ENCODE peak calls at places on chromosomes 16 and 17, in four cellular contexts. U, C, V and B are unnamed samples.

GRCh38 chr17:5615476-5615875 is 31.2 kb upstream of the NLRP1 start:
- DNase-seq in U (no peak), C (no peak), V (no peak), B (no peak)

GRCh38 chr17:14818469-14818868 is 446.7 kb downstream of the PMP22 start:
- DNase-seq in U (no peak), C (no peak), V (no peak), B (no peak)

GRCh38 chr17:40417609-40418427 is at the start of gene TOP2A:
- DNase-seq in U (peak; percentile 100), C (peak; percentile 100), V (peak; percentile 100), B (peak; percentile 99)

GRCh38 chr16:57316390-57317017 is 32.0 kb upstream of the PLLP start:
- DNase-seq in U (peak; percentile 75), C (peak; percentile 5), V (no peak), B (no peak)

GRCh38 chr17:1473841-1474240 is 17.8 kb upstream of the CRK start:
- DNase-seq in U (no peak), C (no peak), V (no peak), B (no peak)

GRCh38 chr17:45686250-45686649 is 97.9 kb upstream of the CRHR1 start:
- DNase-seq in U (no peak), C (peak; percentile 23), V (no peak), B (no peak)

GRCh38 chr17:50918071-50918932 is 52.1 kb upstream of the TOB1 start:
- DNase-seq in U (no peak), C (no peak), V (no peak), B (no peak)

GRCh38 chr17:75504347-75505151 is 10.8 kb downstream of the CASKIN2 start:
- DNase-seq in U (no peak), C (peak; percentile 79), V (peak; percentile 51), B (no peak)

GRCh38 chr16:78180349-78180748 is 80.9 kb downstream of the WWOX start:
- DNase-seq in U (no peak), C (no peak), V (no peak), B (no peak)

GRCh38 chr17:2090804-2091534 is 36.1 kb downstream of the HIC1 start:
- DNase-seq in U (no peak), C (peak; percentile 23), V (no peak), B (no peak)

GRCh38 chr17:55770220-55770870 is 19.5 kb downstream of the PCTP start:
- DNase-seq in U (peak; percentile 43), C (peak; percentile 39), V (peak; percentile 68), B (no peak)

GRCh38 chr17:19537116-19537515 is 3.5 kb downstream of the SLC47A1 start:
- DNase-seq in U (no peak), C (no peak), V (no peak), B (no peak)

GRCh38 chr16:10314811-10315210 is 71.0 kb upstream of the ATF7IP2 start:
- DNase-seq in U (no peak), C (no peak), V (peak; percentile 65), B (no peak)

GRCh38 chr17:81533713-81534141 is 5.5 kb downstream of the FSCN2 start:
- DNase-seq in U (no peak), C (no peak), V (no peak), B (no peak)

GRCh38 chr16:73020409-73020884 is 27.5 kb downstream of the ZFHX3 start:
- DNase-seq in U (peak; percentile 72), C (no peak), V (peak; percentile 92), B (peak; percentile 33)

GRCh38 chr17:19703776-19704371 is 12.5 kb downstream of the SLC47A2 start:
- DNase-seq in U (no peak), C (no peak), V (peak; percentile 80), B (no peak)

GRCh38 chr17:53227101-53227500 is 595.6 kb upstream of the KIF2B start:
- DNase-seq in U (no peak), C (no peak), V (no peak), B (no peak)

GRCh38 chr17:65594585-65594940 is 33.1 kb upstream of the AXIN2 start:
- DNase-seq in U (no peak), C (no peak), V (no peak), B (no peak)
- H3K4me3 ChIP-seq in U (no peak overlapping the region), C (no peak overlapping the region), V (no peak overlapping the region), B (no peak overlapping the region)

GRCh38 chr16:52379551-52379950 is 167.4 kb downstream of the TOX3 start:
- DNase-seq in U (no peak), C (no peak), V (no peak), B (no peak)

GRCh38 chr16:52372313-52372712 is 174.6 kb downstream of the TOX3 start:
- DNase-seq in U (no peak), C (no peak), V (no peak), B (no peak)

DNA sequence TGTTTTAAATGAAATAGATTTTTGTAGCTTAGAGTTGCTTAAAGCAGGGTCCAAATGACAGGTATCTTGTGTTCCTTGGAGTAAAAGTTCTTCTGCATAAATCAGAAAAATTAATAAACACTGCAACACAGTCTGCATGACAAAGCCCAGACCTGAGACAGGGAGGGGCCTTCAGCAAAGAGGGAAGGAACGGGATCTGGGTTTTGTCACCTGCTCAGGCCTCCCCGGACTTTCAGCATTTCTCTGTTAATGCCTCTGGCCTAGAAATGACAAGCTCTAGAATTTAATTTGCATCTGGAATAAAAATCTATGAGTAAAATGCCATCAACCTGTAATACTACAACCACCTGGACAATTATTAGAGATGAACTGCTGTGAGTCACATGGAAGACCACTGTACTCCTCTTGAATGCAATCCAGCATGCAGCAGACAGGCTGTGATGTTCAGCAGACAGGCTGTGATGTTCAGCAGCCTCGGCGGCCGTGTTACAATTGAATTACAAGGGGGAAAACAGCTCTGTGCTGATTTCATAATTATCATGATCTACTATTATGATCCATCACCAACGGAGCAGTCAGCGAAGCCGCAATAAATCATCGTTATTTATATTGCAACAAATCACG is 170.2 kb downstream of the TOX3 start:
- DNase-seq in U (no peak), C (no peak), V (no peak), B (no peak)
- TF ChIP-seq TCF7L2 in U (no peak), C (no peak), V (no peak), B (no peak)

GRCh38 chr17:28372945-28373274 is 1.4 kb downstream of the SARM1 start:
- DNase-seq in U (no peak), C (no peak), V (no peak), B (no peak)
- H3K4me3 ChIP-seq in U (no peak overlapping the region), C (no peak overlapping the region), V (no peak overlapping the region), B (peak overlapping the region; percentile 93)

GRCh38 chr16:81487301-81487720 is 42.7 kb downstream of the CMIP start:
- DNase-seq in U (no peak), C (no peak), V (no peak), B (no peak)
- TF ChIP-seq TCF7L2 in U (no peak), C (no peak), V (no peak), B (no peak)

GRCh38 chr17:13113821-13114525 is 96.1 kb upstream of the ELAC2 start:
- DNase-seq in U (no peak), C (no peak), V (no peak), B (no peak)

GRCh38 chr17:13118311-13118710 is 100.5 kb upstream of the ELAC2 start:
- DNase-seq in U (no peak), C (no peak), V (no peak), B (no peak)

GRCh38 chr17:13117616-13118015 is 99.8 kb upstream of the ELAC2 start:
- DNase-seq in U (no peak), C (no peak), V (no peak), B (no peak)

DNA sequence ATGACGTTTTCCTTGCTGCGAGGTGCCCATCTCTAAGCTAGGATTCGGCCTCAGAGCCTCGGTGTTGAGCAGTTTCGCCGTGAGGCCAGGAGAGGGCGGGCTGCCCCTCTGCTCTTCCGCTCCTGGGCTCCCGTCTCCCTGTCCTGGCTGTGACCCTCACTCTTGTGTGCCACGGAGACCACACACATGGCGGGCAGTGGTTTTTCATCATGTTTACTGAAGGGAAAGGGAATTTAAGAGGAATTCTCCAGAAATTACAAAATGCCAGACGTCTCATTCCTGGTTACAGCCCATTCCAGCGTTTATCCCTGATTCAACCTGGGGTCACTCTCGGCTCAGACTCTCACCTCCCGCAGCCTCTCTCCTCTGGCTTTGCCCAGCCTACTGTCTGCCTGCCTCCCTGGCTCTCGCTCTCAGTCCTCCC is 96.8 kb upstream of the ELAC2 start:
- DNase-seq in U (peak; percentile 13), C (peak; percentile 37), V (peak; percentile 24), B (peak; percentile 7)
- H3K4me3 ChIP-seq in U (no peak overlapping the region), C (no peak overlapping the region), V (no peak overlapping the region), B (no peak overlapping the region)

GRCh38 chr17:64146418-64147109 is 16.6 kb upstream of the ERN1 start:
- DNase-seq in U (no peak), C (peak; percentile 69), V (peak; percentile 52), B (no peak)
- TF ChIP-seq TCF7L2 in U (no peak), C (no peak), V (no peak), B (no peak)

GRCh38 chr17:48560452-48560817 is 15.5 kb upstream of the HOXB2 start:
- DNase-seq in U (no peak), C (no peak), V (no peak), B (no peak)
- H3K4me3 ChIP-seq in U (no peak overlapping the region), C (no peak overlapping the region), V (no peak overlapping the region), B (no peak overlapping the region)